ENCODE peak calls at places on chromosomes 1 and 21, in four cellular contexts. One of them, this sample, is unnamed.

GRCh38 chr1:199719156-199719842 is 308.2 kb upstream of the NR5A2 start:
- DNase-seq in heart left ventricle: no peak
- DNase-seq in effector memory CD4-positive, alpha-beta T cell: no peak
- DNase-seq in testis: no peak
- DNase-seq in this sample: no peak

GRCh38 chr21:25735895-25736597 is 1.3 kb downstream of the GABPA start:
- DNase-seq in heart left ventricle: no peak
- DNase-seq in effector memory CD4-positive, alpha-beta T cell: no peak
- DNase-seq in testis: no peak
- DNase-seq in this sample: no peak

GRCh38 chr1:11335417-11336070 is 62.5 kb downstream of the UBIAD1 start:
- DNase-seq in heart left ventricle: no peak
- DNase-seq in effector memory CD4-positive, alpha-beta T cell: no peak
- DNase-seq in testis: no peak
- DNase-seq in this sample: no peak

GRCh38 chr1:12356004-12356890 is 126.4 kb downstream of the VPS13D start:
- DNase-seq in heart left ventricle: no peak
- DNase-seq in effector memory CD4-positive, alpha-beta T cell: no peak
- DNase-seq in testis: no peak
- DNase-seq in this sample: no peak

GRCh38 chr1:190754769-190755168 is 277.1 kb upstream of the BRINP3 start:
- DNase-seq in heart left ventricle: no peak
- DNase-seq in effector memory CD4-positive, alpha-beta T cell: no peak
- DNase-seq in testis: no peak
- DNase-seq in this sample: no peak

GRCh38 chr1:38151399-38151798 is 104.8 kb upstream of the POU3F1 start:
- DNase-seq in heart left ventricle: no peak
- DNase-seq in effector memory CD4-positive, alpha-beta T cell: no peak
- DNase-seq in testis: no peak
- DNase-seq in this sample: no peak

GRCh38 chr1:56050911-56051310 is 528.5 kb downstream of the PLPP3 start:
- DNase-seq in heart left ventricle: no peak
- DNase-seq in effector memory CD4-positive, alpha-beta T cell: no peak
- DNase-seq in testis: no peak
- DNase-seq in this sample: no peak

GRCh38 chr1:76006234-76006633 is 68.3 kb upstream of the ST6GALNAC3 start:
- DNase-seq in heart left ventricle: no peak
- DNase-seq in effector memory CD4-positive, alpha-beta T cell: no peak
- DNase-seq in testis: no peak
- DNase-seq in this sample: no peak

GRCh38 chr1:29590583-29591555 is 354.5 kb downstream of the PTPRU start:
- DNase-seq in heart left ventricle: no peak
- DNase-seq in effector memory CD4-positive, alpha-beta T cell: no peak
- DNase-seq in testis: no peak
- DNase-seq in this sample: no peak

GRCh38 chr1:155127672-155128468 is at the start of gene EFNA1:
- DNase-seq in heart left ventricle: peak
- DNase-seq in effector memory CD4-positive, alpha-beta T cell: peak
- DNase-seq in testis: peak
- DNase-seq in this sample: peak

GRCh38 chr21:30227633-30228404 is 11.9 kb upstream of the CLDN8 start:
- DNase-seq in heart left ventricle: peak
- DNase-seq in effector memory CD4-positive, alpha-beta T cell: no peak
- DNase-seq in testis: no peak
- DNase-seq in this sample: no peak

GRCh38 chr21:45818904-45819285 is 162.7 kb upstream of the COL6A1 start:
- DNase-seq in heart left ventricle: no peak
- DNase-seq in effector memory CD4-positive, alpha-beta T cell: peak
- DNase-seq in testis: no peak
- DNase-seq in this sample: no peak

GRCh38 chr1:41028034-41028642 is 6.6 kb upstream of the SLFNL1 start:
- DNase-seq in heart left ventricle: no peak
- DNase-seq in effector memory CD4-positive, alpha-beta T cell: no peak
- DNase-seq in testis: no peak
- DNase-seq in this sample: no peak

GRCh38 chr1:157156058-157156541 is 17.9 kb upstream of the ETV3 start:
- DNase-seq in heart left ventricle: peak
- DNase-seq in effector memory CD4-positive, alpha-beta T cell: peak
- DNase-seq in testis: peak
- DNase-seq in this sample: peak

GRCh38 chr1:13517193-13517812 is 3.5 kb upstream of the LRRC38 start:
- DNase-seq in heart left ventricle: no peak
- DNase-seq in effector memory CD4-positive, alpha-beta T cell: no peak
- DNase-seq in testis: peak
- DNase-seq in this sample: no peak

GRCh38 chr1:34518146-34518545 is 236.7 kb upstream of the GJB5 start:
- DNase-seq in heart left ventricle: no peak
- DNase-seq in effector memory CD4-positive, alpha-beta T cell: no peak
- DNase-seq in testis: no peak
- DNase-seq in this sample: no peak

GRCh38 chr1:103960710-103961109 is 211.0 kb downstream of the AMY1C start:
- DNase-seq in heart left ventricle: no peak
- DNase-seq in effector memory CD4-positive, alpha-beta T cell: no peak
- DNase-seq in testis: no peak
- DNase-seq in this sample: no peak

GRCh38 chr1:39132505-39133339 is 71.8 kb upstream of the MACF1 start:
- DNase-seq in heart left ventricle: peak
- DNase-seq in effector memory CD4-positive, alpha-beta T cell: no peak
- DNase-seq in testis: no peak
- DNase-seq in this sample: peak

GRCh38 chr1:5287178-5288155 is 633.1 kb downstream of the AJAP1 start:
- DNase-seq in heart left ventricle: no peak
- DNase-seq in effector memory CD4-positive, alpha-beta T cell: no peak
- DNase-seq in testis: no peak
- DNase-seq in this sample: no peak

GRCh38 chr1:93845554-93846150 is 33.4 kb downstream of the DNTTIP2 start:
- DNase-seq in heart left ventricle: no peak
- DNase-seq in effector memory CD4-positive, alpha-beta T cell: no peak
- DNase-seq in testis: peak
- DNase-seq in this sample: no peak

GRCh38 chr1:204842369-204842768 is 28.3 kb upstream of the NFASC start:
- DNase-seq in heart left ventricle: no peak
- DNase-seq in effector memory CD4-positive, alpha-beta T cell: no peak
- DNase-seq in testis: no peak
- DNase-seq in this sample: no peak

GRCh38 chr1:11216074-11216473 is 26.9 kb downstream of the ANGPTL7 start:
- DNase-seq in heart left ventricle: no peak
- DNase-seq in effector memory CD4-positive, alpha-beta T cell: no peak
- DNase-seq in testis: no peak
- DNase-seq in this sample: no peak

GRCh38 chr1:236471653-236472052 is 52.1 kb upstream of the LGALS8 start:
- DNase-seq in heart left ventricle: no peak
- DNase-seq in effector memory CD4-positive, alpha-beta T cell: no peak
- DNase-seq in testis: no peak
- DNase-seq in this sample: no peak

GRCh38 chr21:32412162-32412997 is at the start of gene EVA1C:
- DNase-seq in heart left ventricle: peak
- DNase-seq in effector memory CD4-positive, alpha-beta T cell: peak
- DNase-seq in testis: peak
- DNase-seq in this sample: peak

GRCh38 chr1:235872270-235872669 is 5.6 kb upstream of the LYST start:
- DNase-seq in heart left ventricle: no peak
- DNase-seq in effector memory CD4-positive, alpha-beta T cell: no peak
- DNase-seq in testis: no peak
- DNase-seq in this sample: no peak

GRCh38 chr1:63363014-63363413 is 4.4 kb upstream of the ALG6 start:
- DNase-seq in heart left ventricle: no peak
- DNase-seq in effector memory CD4-positive, alpha-beta T cell: no peak
- DNase-seq in testis: no peak
- DNase-seq in this sample: no peak

DNA sequence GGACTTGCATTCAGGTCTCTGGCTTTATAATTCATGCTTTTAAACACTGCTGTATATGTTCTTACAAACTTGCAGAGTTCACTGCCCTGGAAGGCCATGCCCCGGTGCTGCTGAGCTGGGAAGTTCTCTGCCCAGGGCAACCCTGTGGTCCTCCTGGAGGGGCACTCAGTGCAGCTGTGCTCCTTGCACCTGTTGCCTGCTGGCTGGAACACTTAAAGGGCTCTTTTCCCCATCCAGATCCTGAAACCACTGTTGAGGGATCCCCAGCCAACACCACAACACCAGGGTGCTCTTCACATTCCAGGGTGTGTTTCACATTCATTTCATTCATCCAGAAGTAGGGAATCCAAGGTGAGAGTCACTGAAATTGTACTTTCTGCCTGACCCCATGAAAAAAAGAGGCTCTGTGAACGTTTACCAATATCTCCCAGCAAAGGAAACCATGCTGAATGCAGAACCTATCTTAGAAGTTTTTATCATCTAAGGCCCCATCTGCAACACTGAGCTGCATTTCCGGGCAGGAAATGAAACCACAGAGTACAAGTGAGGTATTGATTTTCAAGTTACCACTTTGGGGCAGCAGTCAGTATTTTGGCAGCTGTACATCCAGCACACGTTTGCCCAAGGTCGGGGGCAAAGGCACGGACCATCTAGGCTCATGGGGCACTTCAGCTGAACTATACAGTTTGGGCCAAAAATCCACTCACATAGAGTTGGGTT is 16.4 kb upstream of the KIAA0040 start:
- DNase-seq in heart left ventricle: no peak
- DNase-seq in effector memory CD4-positive, alpha-beta T cell: peak
- DNase-seq in testis: no peak
- DNase-seq in this sample: no peak
- H3K4me3 ChIP-seq in heart left ventricle: no peak
- H3K4me3 ChIP-seq in effector memory CD4-positive, alpha-beta T cell: peak
- H3K4me3 ChIP-seq in testis: no peak
- H3K4me3 ChIP-seq in this sample: no peak

GRCh38 chr1:183164963-183165362 is 21.1 kb upstream of the LAMC2 start:
- DNase-seq in heart left ventricle: no peak
- DNase-seq in effector memory CD4-positive, alpha-beta T cell: no peak
- DNase-seq in testis: no peak
- DNase-seq in this sample: no peak
- H3K27ac ChIP-seq in heart left ventricle: no peak
- H3K27ac ChIP-seq in effector memory CD4-positive, alpha-beta T cell: no peak
- H3K27ac ChIP-seq in testis: no peak
- H3K27ac ChIP-seq in this sample: no peak

GRCh38 chr1:19647643-19648042 is 3.5 kb downstream of the NBL1 start:
- DNase-seq in heart left ventricle: no peak
- DNase-seq in effector memory CD4-positive, alpha-beta T cell: no peak
- DNase-seq in testis: no peak
- DNase-seq in this sample: no peak

GRCh38 chr1:19645544-19646252 is 1.6 kb downstream of the NBL1 start:
- DNase-seq in heart left ventricle: no peak
- DNase-seq in effector memory CD4-positive, alpha-beta T cell: no peak
- DNase-seq in testis: peak
- DNase-seq in this sample: no peak

GRCh38 chr1:19646366-19646765 is 2.3 kb downstream of the NBL1 start:
- DNase-seq in heart left ventricle: no peak
- DNase-seq in effector memory CD4-positive, alpha-beta T cell: no peak
- DNase-seq in testis: no peak
- DNase-seq in this sample: no peak

GRCh38 chr1:19648239-19648638 is 4.1 kb downstream of the NBL1 start:
- DNase-seq in heart left ventricle: no peak
- DNase-seq in effector memory CD4-positive, alpha-beta T cell: no peak
- DNase-seq in testis: no peak
- DNase-seq in this sample: no peak

GRCh38 chr1:19646771-19647319 is 2.7 kb downstream of the NBL1 start:
- DNase-seq in heart left ventricle: no peak
- DNase-seq in effector memory CD4-positive, alpha-beta T cell: no peak
- DNase-seq in testis: no peak
- DNase-seq in this sample: no peak
- H3K4me3 ChIP-seq in heart left ventricle: peak
- H3K4me3 ChIP-seq in effector memory CD4-positive, alpha-beta T cell: no peak
- H3K4me3 ChIP-seq in testis: peak
- H3K4me3 ChIP-seq in this sample: peak

GRCh38 chr1:201883266-201883665 is 5.4 kb upstream of the SHISA4 start:
- DNase-seq in heart left ventricle: no peak
- DNase-seq in effector memory CD4-positive, alpha-beta T cell: no peak
- DNase-seq in testis: no peak
- DNase-seq in this sample: no peak
- H3K27ac ChIP-seq in heart left ventricle: peak
- H3K27ac ChIP-seq in effector memory CD4-positive, alpha-beta T cell: no peak
- H3K27ac ChIP-seq in testis: peak
- H3K27ac ChIP-seq in this sample: no peak

GRCh38 chr1:234602334-234603220 is 7.4 kb downstream of the IRF2BP2 start:
- DNase-seq in heart left ventricle: peak
- DNase-seq in effector memory CD4-positive, alpha-beta T cell: no peak
- DNase-seq in testis: no peak
- DNase-seq in this sample: no peak
- H3K4me3 ChIP-seq in heart left ventricle: peak
- H3K4me3 ChIP-seq in effector memory CD4-positive, alpha-beta T cell: peak
- H3K4me3 ChIP-seq in testis: no peak
- H3K4me3 ChIP-seq in this sample: peak

GRCh38 chr1:228151170-228151513 is 1.4 kb downstream of the GJC2 start:
- DNase-seq in heart left ventricle: peak
- DNase-seq in effector memory CD4-positive, alpha-beta T cell: no peak
- DNase-seq in testis: no peak
- DNase-seq in this sample: no peak
- H3K27ac ChIP-seq in heart left ventricle: peak
- H3K27ac ChIP-seq in effector memory CD4-positive, alpha-beta T cell: no peak
- H3K27ac ChIP-seq in testis: peak
- H3K27ac ChIP-seq in this sample: peak

GRCh38 chr1:153615406-153615805 is 719 bp downstream of the S100A14 start:
- DNase-seq in heart left ventricle: no peak
- DNase-seq in effector memory CD4-positive, alpha-beta T cell: no peak
- DNase-seq in testis: no peak
- DNase-seq in this sample: no peak

GRCh38 chr1:153617677-153618076 is 1.6 kb upstream of the S100A14 start:
- DNase-seq in heart left ventricle: peak
- DNase-seq in effector memory CD4-positive, alpha-beta T cell: peak
- DNase-seq in testis: no peak
- DNase-seq in this sample: no peak

GRCh38 chr1:153616885-153617428 is 832 bp upstream of the S100A14 start:
- DNase-seq in heart left ventricle: peak
- DNase-seq in effector memory CD4-positive, alpha-beta T cell: no peak
- DNase-seq in testis: no peak
- DNase-seq in this sample: peak

GRCh38 chr1:153614906-153615305 is 1.2 kb downstream of the S100A14 start:
- DNase-seq in heart left ventricle: no peak
- DNase-seq in effector memory CD4-positive, alpha-beta T cell: no peak
- DNase-seq in testis: no peak
- DNase-seq in this sample: no peak

GRCh38 chr1:153616144-153616884 is at the start of gene S100A14:
- DNase-seq in heart left ventricle: no peak
- DNase-seq in effector memory CD4-positive, alpha-beta T cell: no peak
- DNase-seq in testis: no peak
- DNase-seq in this sample: peak
- H3K4me3 ChIP-seq in heart left ventricle: no peak
- H3K4me3 ChIP-seq in effector memory CD4-positive, alpha-beta T cell: no peak
- H3K4me3 ChIP-seq in testis: no peak
- H3K4me3 ChIP-seq in this sample: peak

GRCh38 chr1:100323428-100324106 is 28.7 kb upstream of the CDC14A start:
- DNase-seq in heart left ventricle: no peak
- DNase-seq in effector memory CD4-positive, alpha-beta T cell: no peak
- DNase-seq in testis: no peak
- DNase-seq in this sample: no peak
- H3K27ac ChIP-seq in heart left ventricle: no peak
- H3K27ac ChIP-seq in effector memory CD4-positive, alpha-beta T cell: no peak
- H3K27ac ChIP-seq in testis: no peak
- H3K27ac ChIP-seq in this sample: no peak

This sample was measured in lower lobe of right lung.